ENCODE peak calls at places on chromosomes 1 and 21, in seven cellular contexts. One of them, this sample, is unnamed.

GRCh38 chr1:241823925-241824324 is 24.1 kb upstream of the EXO1 start:
- DNase-seq in left ventricle myocardium inferior: no peak
- DNase-seq in OCI-LY7: no peak
- DNase-seq in epithelial cell of esophagus: no peak
- DNase-seq in GM12865: no peak
- DNase-seq in AG04450: no peak
- DNase-seq in retinal pigment epithelial cell: no peak
- DNase-seq in this sample: no peak

GRCh38 chr1:7469255-7469938 is 301.7 kb upstream of the VAMP3 start:
- DNase-seq in left ventricle myocardium inferior: no peak
- DNase-seq in OCI-LY7: no peak
- DNase-seq in epithelial cell of esophagus: peak; percentile 34
- DNase-seq in GM12865: no peak
- DNase-seq in AG04450: no peak
- DNase-seq in retinal pigment epithelial cell: peak; percentile 90
- DNase-seq in this sample: no peak

GRCh38 chr1:15756143-15757015 is 2.2 kb upstream of the FBLIM1 start:
- DNase-seq in left ventricle myocardium inferior: no peak
- DNase-seq in OCI-LY7: no peak
- DNase-seq in epithelial cell of esophagus: peak; percentile 70
- DNase-seq in GM12865: no peak
- DNase-seq in AG04450: no peak
- DNase-seq in retinal pigment epithelial cell: no peak
- DNase-seq in this sample: peak; percentile 11

GRCh38 chr1:14778882-14779594 is 180.6 kb downstream of the KAZN start:
- DNase-seq in left ventricle myocardium inferior: no peak
- DNase-seq in OCI-LY7: peak; percentile 64
- DNase-seq in epithelial cell of esophagus: peak; percentile 29
- DNase-seq in GM12865: peak; percentile 36
- DNase-seq in AG04450: no peak
- DNase-seq in retinal pigment epithelial cell: no peak
- DNase-seq in this sample: peak; percentile 55

GRCh38 chr1:201724039-201724759 is 104.8 kb upstream of the IPO9 start:
- DNase-seq in left ventricle myocardium inferior: peak; percentile 34
- DNase-seq in OCI-LY7: no peak
- DNase-seq in epithelial cell of esophagus: no peak
- DNase-seq in GM12865: no peak
- DNase-seq in AG04450: no peak
- DNase-seq in retinal pigment epithelial cell: no peak
- DNase-seq in this sample: no peak

GRCh38 chr1:35592991-35593769 is 20.1 kb downstream of the TFAP2E start:
- DNase-seq in left ventricle myocardium inferior: no peak
- DNase-seq in OCI-LY7: no peak
- DNase-seq in epithelial cell of esophagus: no peak
- DNase-seq in GM12865: no peak
- DNase-seq in AG04450: no peak
- DNase-seq in retinal pigment epithelial cell: no peak
- DNase-seq in this sample: peak; percentile 35

GRCh38 chr1:220717800-220718640 is 27.9 kb downstream of the C1orf115 start:
- DNase-seq in left ventricle myocardium inferior: no peak
- DNase-seq in OCI-LY7: no peak
- DNase-seq in epithelial cell of esophagus: no peak
- DNase-seq in GM12865: peak; percentile 50
- DNase-seq in AG04450: no peak
- DNase-seq in retinal pigment epithelial cell: no peak
- DNase-seq in this sample: no peak

GRCh38 chr1:203126866-203127671 is 457 bp upstream of the ADORA1 start:
- DNase-seq in left ventricle myocardium inferior: no peak
- DNase-seq in OCI-LY7: no peak
- DNase-seq in epithelial cell of esophagus: no peak
- DNase-seq in GM12865: no peak
- DNase-seq in AG04450: no peak
- DNase-seq in retinal pigment epithelial cell: no peak
- DNase-seq in this sample: no peak

GRCh38 chr1:19559641-19560040 is 74.3 kb upstream of the CAPZB start:
- DNase-seq in left ventricle myocardium inferior: no peak
- DNase-seq in OCI-LY7: no peak
- DNase-seq in epithelial cell of esophagus: peak; percentile 52
- DNase-seq in GM12865: no peak
- DNase-seq in AG04450: peak; percentile 39
- DNase-seq in retinal pigment epithelial cell: no peak
- DNase-seq in this sample: no peak

GRCh38 chr1:234709473-234710279 is 99.7 kb upstream of the IRF2BP2 start:
- DNase-seq in left ventricle myocardium inferior: peak; percentile 57
- DNase-seq in OCI-LY7: no peak
- DNase-seq in epithelial cell of esophagus: no peak
- DNase-seq in GM12865: no peak
- DNase-seq in AG04450: no peak
- DNase-seq in retinal pigment epithelial cell: no peak
- DNase-seq in this sample: no peak

GRCh38 chr1:20371411-20371810 is 80.7 kb downstream of the VWA5B1 start:
- DNase-seq in left ventricle myocardium inferior: no peak
- DNase-seq in OCI-LY7: no peak
- DNase-seq in epithelial cell of esophagus: peak; percentile 43
- DNase-seq in GM12865: no peak
- DNase-seq in AG04450: no peak
- DNase-seq in retinal pigment epithelial cell: no peak
- DNase-seq in this sample: no peak

GRCh38 chr21:34956416-34957316 is 92.4 kb downstream of the RUNX1 start:
- DNase-seq in left ventricle myocardium inferior: no peak
- DNase-seq in OCI-LY7: no peak
- DNase-seq in epithelial cell of esophagus: no peak
- DNase-seq in GM12865: no peak
- DNase-seq in AG04450: no peak
- DNase-seq in retinal pigment epithelial cell: no peak
- DNase-seq in this sample: no peak

GRCh38 chr1:71037829-71038620 is 9.6 kb downstream of the PTGER3 start:
- DNase-seq in left ventricle myocardium inferior: no peak
- DNase-seq in OCI-LY7: no peak
- DNase-seq in epithelial cell of esophagus: no peak
- DNase-seq in GM12865: no peak
- DNase-seq in AG04450: no peak
- DNase-seq in retinal pigment epithelial cell: no peak
- DNase-seq in this sample: no peak

GRCh38 chr1:204150702-204151561 is 912 bp downstream of the ETNK2 start:
- DNase-seq in left ventricle myocardium inferior: no peak
- DNase-seq in OCI-LY7: no peak
- DNase-seq in epithelial cell of esophagus: no peak
- DNase-seq in GM12865: no peak
- DNase-seq in AG04450: no peak
- DNase-seq in retinal pigment epithelial cell: no peak
- DNase-seq in this sample: peak; percentile 31

GRCh38 chr1:100670083-100670482 is 49.5 kb upstream of the VCAM1 start:
- DNase-seq in left ventricle myocardium inferior: no peak
- DNase-seq in OCI-LY7: no peak
- DNase-seq in epithelial cell of esophagus: no peak
- DNase-seq in GM12865: no peak
- DNase-seq in AG04450: peak; percentile 7
- DNase-seq in retinal pigment epithelial cell: no peak
- DNase-seq in this sample: no peak

GRCh38 chr1:221801773-221802516 is 60.1 kb upstream of the DUSP10 start:
- DNase-seq in left ventricle myocardium inferior: no peak
- DNase-seq in OCI-LY7: no peak
- DNase-seq in epithelial cell of esophagus: peak; percentile 90
- DNase-seq in GM12865: no peak
- DNase-seq in AG04450: peak; percentile 30
- DNase-seq in retinal pigment epithelial cell: no peak
- DNase-seq in this sample: no peak

GRCh38 chr1:21391497-21391896 is 48.4 kb upstream of the NBPF3 start:
- DNase-seq in left ventricle myocardium inferior: no peak
- DNase-seq in OCI-LY7: no peak
- DNase-seq in epithelial cell of esophagus: no peak
- DNase-seq in GM12865: no peak
- DNase-seq in AG04450: no peak
- DNase-seq in retinal pigment epithelial cell: no peak
- DNase-seq in this sample: no peak

GRCh38 chr1:21397813-21398188 is 42.1 kb upstream of the NBPF3 start:
- DNase-seq in left ventricle myocardium inferior: no peak
- DNase-seq in OCI-LY7: no peak
- DNase-seq in epithelial cell of esophagus: no peak
- DNase-seq in GM12865: no peak
- DNase-seq in AG04450: no peak
- DNase-seq in retinal pigment epithelial cell: no peak
- DNase-seq in this sample: peak; percentile 41

GRCh38 chr1:21396516-21396915 is 43.4 kb upstream of the NBPF3 start:
- DNase-seq in left ventricle myocardium inferior: no peak
- DNase-seq in OCI-LY7: no peak
- DNase-seq in epithelial cell of esophagus: no peak
- DNase-seq in GM12865: no peak
- DNase-seq in AG04450: no peak
- DNase-seq in retinal pigment epithelial cell: no peak
- DNase-seq in this sample: no peak

GRCh38 chr1:21392587-21393263 is 47.2 kb upstream of the NBPF3 start:
- DNase-seq in left ventricle myocardium inferior: no peak
- DNase-seq in OCI-LY7: no peak
- DNase-seq in epithelial cell of esophagus: no peak
- DNase-seq in GM12865: no peak
- DNase-seq in AG04450: no peak
- DNase-seq in retinal pigment epithelial cell: no peak
- DNase-seq in this sample: no peak
- TF ChIP-seq CTCF in left ventricle myocardium inferior: no peak
- TF ChIP-seq CTCF in OCI-LY7: no peak
- TF ChIP-seq CTCF in epithelial cell of esophagus: no peak
- TF ChIP-seq CTCF in GM12865: no peak
- TF ChIP-seq CTCF in AG04450: no peak
- TF ChIP-seq CTCF in retinal pigment epithelial cell: no peak
- TF ChIP-seq CTCF in this sample: no peak

GRCh38 chr1:160827418-160827817 is 31.4 kb downstream of the LY9 start:
- DNase-seq in left ventricle myocardium inferior: no peak
- DNase-seq in OCI-LY7: no peak
- DNase-seq in epithelial cell of esophagus: peak; percentile 83
- DNase-seq in GM12865: no peak
- DNase-seq in AG04450: no peak
- DNase-seq in retinal pigment epithelial cell: no peak
- DNase-seq in this sample: no peak

GRCh38 chr1:160834945-160835565 is 27.6 kb downstream of the CD244 start:
- DNase-seq in left ventricle myocardium inferior: no peak
- DNase-seq in OCI-LY7: peak; percentile 80
- DNase-seq in epithelial cell of esophagus: peak; percentile 60
- DNase-seq in GM12865: peak; percentile 75
- DNase-seq in AG04450: peak; percentile 2
- DNase-seq in retinal pigment epithelial cell: no peak
- DNase-seq in this sample: peak; percentile 56

GRCh38 chr1:160829766-160830165 is 32.9 kb downstream of the CD244 start:
- DNase-seq in left ventricle myocardium inferior: no peak
- DNase-seq in OCI-LY7: no peak
- DNase-seq in epithelial cell of esophagus: no peak
- DNase-seq in GM12865: no peak
- DNase-seq in AG04450: no peak
- DNase-seq in retinal pigment epithelial cell: no peak
- DNase-seq in this sample: no peak

GRCh38 chr1:160826546-160826945 is 30.6 kb downstream of the LY9 start:
- DNase-seq in left ventricle myocardium inferior: no peak
- DNase-seq in OCI-LY7: no peak
- DNase-seq in epithelial cell of esophagus: peak; percentile 35
- DNase-seq in GM12865: no peak
- DNase-seq in AG04450: no peak
- DNase-seq in retinal pigment epithelial cell: no peak
- DNase-seq in this sample: no peak

GRCh38 chr1:160830321-160831153 is 32.1 kb downstream of the CD244 start:
- DNase-seq in left ventricle myocardium inferior: no peak
- DNase-seq in OCI-LY7: peak; percentile 80
- DNase-seq in epithelial cell of esophagus: peak; percentile 74
- DNase-seq in GM12865: peak; percentile 85
- DNase-seq in AG04450: no peak
- DNase-seq in retinal pigment epithelial cell: peak; percentile 17
- DNase-seq in this sample: peak; percentile 89
- TF ChIP-seq CTCF in left ventricle myocardium inferior: peak; percentile 65
- TF ChIP-seq CTCF in OCI-LY7: peak; percentile 92
- TF ChIP-seq CTCF in epithelial cell of esophagus: peak; percentile 85
- TF ChIP-seq CTCF in GM12865: peak; percentile 88
- TF ChIP-seq CTCF in AG04450: peak; percentile 63
- TF ChIP-seq CTCF in retinal pigment epithelial cell: peak; percentile 93
- TF ChIP-seq CTCF in this sample: peak; percentile 68

DNA sequence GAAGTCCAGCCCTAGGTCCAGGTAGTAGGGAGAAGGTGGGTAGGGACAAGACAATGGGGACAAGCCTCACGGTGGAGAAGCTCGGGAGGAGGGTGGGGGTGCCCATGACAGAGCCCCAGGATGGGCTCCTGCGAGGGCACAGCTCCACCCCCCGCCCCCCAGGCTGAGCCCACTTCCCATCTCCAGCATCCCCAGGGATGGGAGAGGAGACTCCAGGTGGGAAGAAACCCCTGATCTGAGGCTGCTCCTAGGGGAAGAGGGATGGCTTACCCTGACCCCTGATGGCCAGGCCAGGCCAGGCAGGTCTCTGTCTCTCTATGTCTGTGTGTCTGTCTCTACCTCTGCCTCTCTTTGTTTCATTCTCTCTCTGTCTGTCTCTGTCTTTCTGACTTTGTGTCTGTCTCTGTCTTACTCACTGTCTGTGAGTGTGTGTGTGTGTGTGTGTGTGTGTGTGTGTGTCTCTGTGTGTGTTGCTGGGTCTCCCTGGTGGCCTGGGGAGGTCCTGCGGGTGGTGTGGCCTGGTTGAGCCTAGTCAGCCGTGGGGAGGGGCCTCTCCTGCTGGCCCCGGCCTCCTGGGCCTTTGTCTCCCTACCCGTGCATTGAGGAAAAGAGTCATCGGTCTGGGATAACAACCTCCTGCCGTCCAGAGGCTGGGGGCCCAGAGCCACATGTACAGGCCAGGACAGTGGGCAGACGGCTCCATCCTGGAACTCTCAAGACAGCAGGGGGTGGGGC is 45.7 kb downstream of the WNT9A start:
- DNase-seq in left ventricle myocardium inferior: peak; percentile 4
- DNase-seq in OCI-LY7: no peak
- DNase-seq in epithelial cell of esophagus: no peak
- DNase-seq in GM12865: no peak
- DNase-seq in AG04450: no peak
- DNase-seq in retinal pigment epithelial cell: no peak
- DNase-seq in this sample: peak; percentile 20
- TF ChIP-seq CTCF in left ventricle myocardium inferior: no peak
- TF ChIP-seq CTCF in OCI-LY7: no peak
- TF ChIP-seq CTCF in epithelial cell of esophagus: no peak
- TF ChIP-seq CTCF in GM12865: no peak
- TF ChIP-seq CTCF in AG04450: no peak
- TF ChIP-seq CTCF in retinal pigment epithelial cell: peak; percentile 21
- TF ChIP-seq CTCF in this sample: no peak

GRCh38 chr21:45386336-45386727 is 18.6 kb upstream of the COL18A1 start:
- DNase-seq in left ventricle myocardium inferior: peak; percentile 7
- DNase-seq in OCI-LY7: no peak
- DNase-seq in epithelial cell of esophagus: no peak
- DNase-seq in GM12865: no peak
- DNase-seq in AG04450: no peak
- DNase-seq in retinal pigment epithelial cell: no peak
- DNase-seq in this sample: no peak

GRCh38 chr21:45387506-45387905 is 17.5 kb upstream of the COL18A1 start:
- DNase-seq in left ventricle myocardium inferior: peak; percentile 9
- DNase-seq in OCI-LY7: no peak
- DNase-seq in epithelial cell of esophagus: no peak
- DNase-seq in GM12865: no peak
- DNase-seq in AG04450: no peak
- DNase-seq in retinal pigment epithelial cell: no peak
- DNase-seq in this sample: no peak

GRCh38 chr21:45386728-45387371 is 18.1 kb upstream of the COL18A1 start:
- DNase-seq in left ventricle myocardium inferior: peak; percentile 37
- DNase-seq in OCI-LY7: no peak
- DNase-seq in epithelial cell of esophagus: peak; percentile 46
- DNase-seq in GM12865: peak; percentile 32
- DNase-seq in AG04450: peak; percentile 87
- DNase-seq in retinal pigment epithelial cell: no peak
- DNase-seq in this sample: no peak

GRCh38 chr21:45388611-45389296 is 16.2 kb upstream of the COL18A1 start:
- DNase-seq in left ventricle myocardium inferior: peak; percentile 8
- DNase-seq in OCI-LY7: no peak
- DNase-seq in epithelial cell of esophagus: no peak
- DNase-seq in GM12865: no peak
- DNase-seq in AG04450: no peak
- DNase-seq in retinal pigment epithelial cell: no peak
- DNase-seq in this sample: no peak

GRCh38 chr21:45388011-45388521 is 16.9 kb upstream of the COL18A1 start:
- DNase-seq in left ventricle myocardium inferior: peak; percentile 40
- DNase-seq in OCI-LY7: no peak
- DNase-seq in epithelial cell of esophagus: no peak
- DNase-seq in GM12865: no peak
- DNase-seq in AG04450: no peak
- DNase-seq in retinal pigment epithelial cell: no peak
- DNase-seq in this sample: no peak
- TF ChIP-seq CTCF in left ventricle myocardium inferior: peak; percentile 23
- TF ChIP-seq CTCF in OCI-LY7: no peak
- TF ChIP-seq CTCF in epithelial cell of esophagus: no peak
- TF ChIP-seq CTCF in GM12865: no peak
- TF ChIP-seq CTCF in AG04450: no peak
- TF ChIP-seq CTCF in retinal pigment epithelial cell: no peak
- TF ChIP-seq CTCF in this sample: no peak